ENCODE peak calls at places on chromosomes 6 and 20, in ten cellular contexts. A is stimulated activated CD4-positive, alpha-beta T cell treated with anti-CD3 and anti-CD28 coated beads, Interleukin-1b, Interleukin-23, amount 100 ng/mL, for 4 hours; L is NAMALWA; O is CD8-positive, alpha-beta T cell; I is activated CD4-positive, CD25-positive, alpha-beta regulatory T cell; R is CD8-positive, alpha-beta memory T cell; J is activated T-cell treated with anti-CD3 and anti-CD28 coated beads for 48 hours; W is vagina; Q is A172; X is OCI-LY7. M is an unnamed sample.

GRCh38 chr6:44367686-44368085 is 19.8 kb upstream of the CDC5L start:
- DNase-seq in A (no peak), L (no peak), O (no peak), I (no peak), R (no peak), J (no peak), W (no peak), Q (no peak), X (no peak), M (no peak)

GRCh38 chr20:58097943-58098342 is 130.5 kb downstream of the ANKRD60 start:
- DNase-seq in A (no peak), L (no peak), O (no peak), I (no peak), R (no peak), J (no peak), W (no peak), Q (no peak), X (no peak), M (no peak)

GRCh38 chr6:41878961-41879405 is 16.2 kb downstream of the USP49 start:
- DNase-seq in A (no peak), L (no peak), O (no peak), I (no peak), R (no peak), J (no peak), W (no peak), Q (no peak), X (no peak), M (no peak)

GRCh38 chr6:130035211-130035610 is 16.8 kb downstream of the L3MBTL3 start:
- DNase-seq in A (no peak), L (no peak), O (no peak), I (no peak), R (no peak), J (no peak), W (no peak), Q (no peak), X (no peak), M (no peak)

GRCh38 chr6:139448998-139449610 is 74.7 kb upstream of the CITED2 start:
- DNase-seq in A (no peak), L (no peak), O (no peak), I (no peak), R (no peak), J (no peak), W (no peak), Q (no peak), X (no peak), M (no peak)

GRCh38 chr6:45791181-45791580 is 224.5 kb downstream of the CLIC5 start:
- DNase-seq in A (no peak), L (no peak), O (no peak), I (no peak), R (no peak), J (no peak), W (no peak), Q (no peak), X (no peak), M (no peak)

GRCh38 chr20:2236266-2236665 is 59.5 kb upstream of the TGM3 start:
- DNase-seq in A (no peak), L (no peak), O (no peak), I (no peak), R (no peak), J (no peak), W (no peak), Q (peak; percentile 36), X (no peak), M (no peak)

GRCh38 chr6:166313255-166314070 is 5.3 kb upstream of the PRR18 start:
- DNase-seq in A (peak; percentile 43), L (peak; percentile 76), O (peak; percentile 29), I (no peak), R (peak; percentile 65), J (no peak), W (no peak), Q (peak; percentile 36), X (peak; percentile 67), M (no peak)

GRCh38 chr20:62448788-62449187 is 21.4 kb upstream of the RBBP8NL start:
- DNase-seq in A (no peak), L (no peak), O (no peak), I (no peak), R (no peak), J (no peak), W (no peak), Q (no peak), X (no peak), M (no peak)

GRCh38 chr20:8571660-8572059 is 439.6 kb downstream of the PLCB1 start:
- DNase-seq in A (no peak), L (no peak), O (no peak), I (no peak), R (no peak), J (no peak), W (no peak), Q (no peak), X (no peak), M (no peak)

GRCh38 chr6:14927398-14927797 is 318.5 kb upstream of the JARID2 start:
- DNase-seq in A (no peak), L (no peak), O (no peak), I (no peak), R (no peak), J (no peak), W (no peak), Q (no peak), X (no peak), M (no peak)

GRCh38 chr6:41443616-41444525 is 102.3 kb upstream of the FOXP4 start:
- DNase-seq in A (no peak), L (no peak), O (no peak), I (no peak), R (no peak), J (no peak), W (no peak), Q (no peak), X (no peak), M (no peak)

GRCh38 chr6:169097336-169098052 is 156.2 kb downstream of the THBS2 start:
- DNase-seq in A (no peak), L (no peak), O (no peak), I (no peak), R (no peak), J (no peak), W (no peak), Q (peak; percentile 94), X (no peak), M (no peak)

GRCh38 chr6:119247504-119247903 is 102.1 kb downstream of the MAN1A1 start:
- DNase-seq in A (no peak), L (no peak), O (no peak), I (no peak), R (no peak), J (no peak), W (no peak), Q (no peak), X (no peak), M (no peak)

GRCh38 chr6:140101367-140101766 is 726.9 kb upstream of the CITED2 start:
- DNase-seq in A (no peak), L (peak; percentile 12), O (no peak), I (no peak), R (no peak), J (no peak), W (no peak), Q (no peak), X (no peak), M (no peak)